ENCODE peak calls at places on chromosomes 6 and 20, in five cellular contexts. J is thoracic aorta, E is WERI-Rb-1, U is mammary epithelial cell, B is HCT116. X is an unnamed sample.

GRCh38 chr20:44068780-44069191 is 118.2 kb downstream of the JPH2 start:
- DNase-seq in E (no peak), J (no peak), B (no peak), U (no peak), X (no peak)

GRCh38 chr6:19024737-19025136 is 637.6 kb downstream of the RNF144B start:
- DNase-seq in B (peak; percentile 54), J (no peak), U (peak; percentile 37), E (peak; percentile 67), X (peak; percentile 23)

GRCh38 chr20:8033447-8033846 is 13.9 kb upstream of the TMX4 start:
- DNase-seq in B (no peak), E (no peak), U (no peak), J (no peak), X (no peak)

GRCh38 chr6:140009286-140009685 is 634.8 kb upstream of the CITED2 start:
- DNase-seq in E (no peak), J (no peak), U (no peak), B (no peak), X (peak; percentile 78)

GRCh38 chr6:15077006-15077405 is 168.9 kb upstream of the JARID2 start:
- DNase-seq in J (no peak), B (no peak), U (no peak), E (no peak), X (no peak)

GRCh38 chr6:148223424-148223842 is 119.2 kb upstream of the SASH1 start:
- DNase-seq in J (no peak), B (no peak), E (no peak), U (peak; percentile 37), X (no peak)

GRCh38 chr20:49965781-49966304 is 16.9 kb upstream of the SNAI1 start:
- DNase-seq in E (no peak), J (no peak), U (no peak), B (no peak), X (no peak)

GRCh38 chr20:50713677-50714101 is 17.7 kb upstream of the PARD6B start:
- DNase-seq in E (peak; percentile 33), B (no peak), U (no peak), J (no peak), X (no peak)

GRCh38 chr6:129662980-129663431 is 47.0 kb downstream of the ARHGAP18 start:
- DNase-seq in B (no peak), E (no peak), U (no peak), J (no peak), X (no peak)

GRCh38 chr20:43028470-43028869 is 161.2 kb downstream of the PTPRT start:
- DNase-seq in J (no peak), U (no peak), B (no peak), E (no peak), X (no peak)

GRCh38 chr6:32085759-32086458 is 23.2 kb downstream of the TNXB start:
- DNase-seq in B (no peak), U (no peak), E (no peak), J (no peak), X (no peak)

GRCh38 chr6:167907837-167908681 is 81.3 kb downstream of the AFDN start:
- DNase-seq in B (peak; percentile 18), U (peak; percentile 50), E (peak; percentile 18), J (no peak), X (peak; percentile 34)

GRCh38 chr6:6851059-6851658 is 256.6 kb upstream of the RREB1 start:
- DNase-seq in E (no peak), J (peak; percentile 11), U (peak; percentile 76), B (peak; percentile 49), X (peak; percentile 49)

GRCh38 chr6:134176283-134176975 is 124.0 kb upstream of the SLC2A12 start:
- DNase-seq in J (peak; percentile 38), E (peak; percentile 41), U (no peak), B (no peak), X (no peak)

GRCh38 chr6:95176322-95176721 is 401.0 kb upstream of the MANEA start:
- DNase-seq in U (no peak), J (no peak), E (no peak), B (no peak), X (no peak)

GRCh38 chr6:41332842-41333736 is 2.3 kb upstream of the NCR2 start:
- DNase-seq in U (no peak), J (no peak), E (no peak), B (no peak), X (no peak)

GRCh38 chr6:41335296-41335695 is at the start of gene NCR2:
- DNase-seq in U (no peak), J (no peak), B (no peak), E (no peak), X (no peak)

GRCh38 chr6:41336824-41337223 is 1.4 kb downstream of the NCR2 start:
- DNase-seq in B (no peak), J (no peak), U (no peak), E (no peak), X (no peak)

GRCh38 chr6:41335943-41336342 is 535 bp downstream of the NCR2 start:
- DNase-seq in J (no peak), U (no peak), B (no peak), E (no peak), X (no peak)

DNA sequence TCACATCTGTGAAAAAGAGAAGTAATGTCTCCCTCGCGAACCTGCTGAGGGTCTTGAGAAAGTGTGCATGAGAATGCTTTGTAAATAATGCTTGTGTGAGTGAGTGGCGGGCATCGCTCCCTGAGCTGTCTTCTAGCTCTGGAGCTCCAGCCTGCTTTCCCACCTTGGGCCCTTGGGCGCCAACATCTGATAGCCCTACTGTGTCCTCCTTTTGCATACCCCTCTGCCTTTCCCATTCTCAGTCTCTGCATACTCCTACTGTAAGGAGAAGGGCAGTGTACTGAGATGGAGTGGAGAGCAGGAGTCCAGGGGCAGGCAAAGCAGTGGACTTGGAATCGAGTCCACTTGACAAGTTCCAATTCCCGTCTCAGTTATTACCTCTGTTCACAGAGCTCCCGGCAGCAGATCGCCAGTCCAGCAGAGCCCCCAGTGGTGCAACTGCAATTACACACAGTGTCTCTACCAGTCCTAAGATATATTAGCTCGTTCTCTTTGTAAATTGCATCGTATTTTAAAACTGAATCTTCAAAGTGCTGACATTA is 855 bp upstream of the NCR2 start:
- DNase-seq in B (no peak), E (peak; percentile 49), J (no peak), U (no peak), X (no peak)
- TF ChIP-seq CTCF in B (peak; percentile 17), E (peak; percentile 62), J (no peak), U (no peak), X (peak; percentile 8)

GRCh38 chr20:34268851-34269668 is 27.8 kb downstream of the ASIP start:
- DNase-seq in E (no peak), U (no peak), B (no peak), J (no peak), X (no peak)
- H3K4me3 ChIP-seq in E (no peak overlapping the region), U (no peak overlapping the region), B (no peak overlapping the region), J (peak overlapping the region; percentile 74), X (no peak overlapping the region)

GRCh38 chr20:21301940-21302644 is 1.0 kb upstream of the XRN2 start:
- DNase-seq in J (no peak), B (no peak), U (no peak), E (no peak), X (no peak)

GRCh38 chr20:21308340-21308739 is 5.2 kb downstream of the XRN2 start:
- DNase-seq in B (no peak), U (no peak), E (no peak), J (no peak), X (no peak)

GRCh38 chr20:21302645-21303060 is 478 bp upstream of the XRN2 start:
- DNase-seq in J (no peak), E (no peak), B (no peak), U (no peak), X (no peak)

GRCh38 chr20:21303872-21304586 is 898 bp downstream of the XRN2 start:
- DNase-seq in E (no peak), J (no peak), B (no peak), U (no peak), X (no peak)

DNA sequence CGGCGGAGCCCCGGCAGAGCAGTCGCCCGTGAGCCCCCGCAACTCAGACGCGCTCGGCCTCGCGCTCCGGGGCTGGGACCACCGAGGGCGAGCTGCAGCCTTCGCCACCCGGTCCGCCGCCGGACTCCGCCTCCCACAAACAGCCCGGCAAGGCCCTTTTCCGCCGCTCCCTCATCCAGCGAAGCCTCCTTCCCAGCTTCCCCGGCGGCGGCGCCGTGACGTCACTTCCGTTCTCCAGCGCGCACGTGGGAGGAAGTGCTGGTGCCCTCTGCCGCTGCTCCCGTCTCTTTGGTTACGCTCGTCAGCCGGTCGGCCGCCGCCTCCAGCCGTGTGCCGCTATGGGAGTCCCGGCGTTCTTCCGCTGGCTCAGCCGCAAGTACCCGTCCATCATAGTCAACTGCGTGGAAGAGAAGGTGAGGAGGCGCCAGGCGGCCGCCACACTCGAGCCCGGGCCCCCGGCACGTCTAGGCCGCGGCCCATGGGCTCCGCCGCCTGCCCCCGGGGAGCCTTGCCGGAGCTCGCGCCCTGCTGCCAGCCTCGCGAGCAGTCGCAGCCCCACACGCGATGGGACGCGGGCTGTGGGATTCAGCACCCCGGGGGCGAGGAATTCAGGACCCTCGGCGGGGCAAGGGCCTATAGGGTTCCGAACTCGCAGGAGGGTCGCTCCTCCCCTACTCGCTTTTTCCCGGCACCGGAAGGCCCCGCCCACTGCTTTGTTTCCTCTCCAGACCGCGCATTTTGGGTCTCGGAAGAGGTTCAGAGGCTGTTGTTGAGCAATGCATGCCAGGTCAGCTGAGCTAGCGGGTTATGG is at the start of gene XRN2:
- DNase-seq in E (peak; percentile 94), U (peak; percentile 95), B (peak; percentile 86), J (peak; percentile 89), X (peak; percentile 84)
- TF ChIP-seq CTCF in E (peak; percentile 2), U (peak; percentile 19), B (no peak), J (no peak), X (peak; percentile 29)

GRCh38 chr6:155142902-155143609 is 120.8 kb upstream of the CLDN20 start:
- DNase-seq in J (no peak), E (no peak), B (no peak), U (no peak), X (no peak)

GRCh38 chr6:155146205-155146604 is 117.6 kb upstream of the CLDN20 start:
- DNase-seq in J (no peak), E (no peak), B (no peak), U (no peak), X (no peak)

GRCh38 chr6:155141512-155141911 is 122.3 kb upstream of the CLDN20 start:
- DNase-seq in B (no peak), U (no peak), E (no peak), J (no peak), X (no peak)

GRCh38 chr6:155142163-155142901 is 121.5 kb upstream of the CLDN20 start:
- DNase-seq in B (no peak), J (no peak), U (no peak), E (no peak), X (no peak)

DNA sequence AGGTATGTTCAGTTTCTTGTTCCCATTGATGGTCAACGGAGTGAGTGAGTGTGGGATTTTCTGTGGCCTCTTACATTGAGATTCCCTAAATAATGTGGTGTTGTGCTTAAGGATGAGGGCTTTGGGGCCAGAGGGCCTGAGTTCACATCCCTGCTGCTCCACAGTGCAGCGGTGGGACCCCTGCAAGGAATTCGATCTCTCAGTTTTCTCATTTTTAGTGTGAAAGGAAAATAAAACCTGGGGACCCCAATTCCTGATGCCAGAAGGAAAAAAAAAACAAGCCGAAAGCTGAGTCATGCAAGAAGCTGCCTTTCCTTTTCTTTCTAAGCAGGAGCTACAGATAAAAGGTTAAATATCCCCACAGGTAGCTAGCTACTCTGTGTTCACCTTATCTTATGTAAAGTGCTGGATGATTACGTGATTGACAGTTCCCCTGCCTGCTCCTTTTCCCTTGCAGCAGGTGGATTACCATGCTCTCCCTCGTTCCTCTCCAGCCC is 120.2 kb upstream of the CLDN20 start:
- DNase-seq in U (no peak), B (no peak), J (no peak), E (no peak), X (no peak)
- H3K4me3 ChIP-seq in U (no peak overlapping the region), B (no peak overlapping the region), J (peak overlapping the region; percentile 66), E (no peak overlapping the region), X (no peak overlapping the region)

GRCh38 chr6:109865968-109866367 is 112.1 kb upstream of the GPR6 start:
- DNase-seq in J (no peak), U (no peak), B (no peak), E (peak; percentile 14), X (no peak)
- TF ChIP-seq CTCF in J (no peak), U (no peak), B (no peak), E (peak; percentile 52), X (no peak)

GRCh38 chr6:108732101-108732870 is 115.9 kb upstream of the ARMC2 start:
- DNase-seq in J (no peak), E (peak; percentile 19), B (peak; percentile 85), U (peak; percentile 89), X (no peak)
- H3K4me3 ChIP-seq in J (no peak overlapping the region), E (no peak overlapping the region), B (peak overlapping the region; percentile 39), U (no peak overlapping the region), X (no peak overlapping the region)